ENCODE peak calls at places on chromosomes 11 and 22, in six cellular contexts. Q is cardiac muscle cell; X is GM20000; C is effector CD4-positive, alpha-beta T cell; O is CD8-positive, alpha-beta memory T cell; I is HEK293T. M is an unnamed sample.

GRCh38 chr11:69297926-69298777 is 4.2 kb downstream of the MYEOV start:
- DNase-seq in I (no peak), C (peak), O (no peak), X (peak), Q (peak), M (peak)

GRCh38 chr11:72985645-72986044 is 156.5 kb downstream of the FCHSD2 start:
- DNase-seq in I (no peak), X (no peak), Q (peak), C (no peak), O (no peak), M (no peak)

GRCh38 chr11:75068559-75068958 is 28.1 kb downstream of the OR2AT4 start:
- DNase-seq in Q (no peak), C (no peak), O (no peak), X (no peak), I (no peak), M (no peak)

GRCh38 chr22:20946991-20947390 is 20.1 kb upstream of the AIFM3 start:
- DNase-seq in I (no peak), O (no peak), C (no peak), X (no peak), Q (no peak), M (no peak)

GRCh38 chr11:22491826-22492225 is 133.8 kb downstream of the FANCF start:
- DNase-seq in Q (no peak), O (no peak), X (no peak), I (peak), C (no peak), M (no peak)

GRCh38 chr22:30348837-30349236 is 7.9 kb downstream of the SF3A1 start:
- DNase-seq in Q (no peak), C (no peak), I (no peak), O (no peak), X (no peak), M (no peak)

GRCh38 chr11:83408946-83409345 is 122.8 kb upstream of the CCDC90B start:
- DNase-seq in I (no peak), C (no peak), Q (no peak), X (no peak), O (no peak), M (no peak)

GRCh38 chr22:31857247-31857646 is 87.1 kb upstream of the YWHAH start:
- DNase-seq in O (no peak), C (no peak), I (peak), X (no peak), Q (no peak), M (no peak)

GRCh38 chr11:7573558-7574296 is 59.9 kb downstream of the PPFIBP2 start:
- DNase-seq in O (no peak), I (peak), Q (no peak), C (no peak), X (no peak), M (no peak)

GRCh38 chr22:45290410-45290936 is 5.7 kb downstream of the UPK3A start:
- DNase-seq in O (no peak), I (no peak), C (no peak), X (no peak), Q (peak), M (no peak)